ENCODE peak calls at places on chromosomes 3 and 15, in seven cellular contexts. One of them, this sample, is unnamed.

GRCh38 chr15:45993072-45993471 is 358.2 kb downstream of the SQOR start:
- DNase-seq in DMS79 treated with DMSO at 0.1 percent for 48 hours: no peak
- DNase-seq in EL: no peak
- DNase-seq in anterior cingulate cortex: no peak
- DNase-seq in activated gamma-delta T cell treated with Interleukin-2 at 50 U/mL for 16 hours: no peak
- DNase-seq in iris pigment epithelial cell: no peak
- DNase-seq in stimulated activated CD4-positive, alpha-beta T cell treated with anti-CD3 and anti-CD28 coated beads, Interleukin-1b, Interleukin-23, amount 100 ng/mL, for 1 hour: no peak
- DNase-seq in this sample: no peak

GRCh38 chr3:161104561-161105551 is at the start of gene B3GALNT1:
- DNase-seq in iris pigment epithelial cell: peak; percentile 48
- DNase-seq in activated gamma-delta T cell treated with Interleukin-2 at 50 U/mL for 16 hours: peak; percentile 8
- DNase-seq in EL: peak; percentile 71
- DNase-seq in stimulated activated CD4-positive, alpha-beta T cell treated with anti-CD3 and anti-CD28 coated beads, Interleukin-1b, Interleukin-23, amount 100 ng/mL, for 1 hour: no peak
- DNase-seq in DMS79 treated with DMSO at 0.1 percent for 48 hours: peak; percentile 55
- DNase-seq in anterior cingulate cortex: peak; percentile 32
- DNase-seq in this sample: no peak

GRCh38 chr15:55289011-55289572 is 521 bp downstream of the RAB27A start:
- DNase-seq in EL: peak; percentile 30
- DNase-seq in activated gamma-delta T cell treated with Interleukin-2 at 50 U/mL for 16 hours: peak; percentile 23
- DNase-seq in anterior cingulate cortex: no peak
- DNase-seq in iris pigment epithelial cell: peak; percentile 67
- DNase-seq in DMS79 treated with DMSO at 0.1 percent for 48 hours: no peak
- DNase-seq in stimulated activated CD4-positive, alpha-beta T cell treated with anti-CD3 and anti-CD28 coated beads, Interleukin-1b, Interleukin-23, amount 100 ng/mL, for 1 hour: no peak
- DNase-seq in this sample: no peak

GRCh38 chr15:99090938-99091337 is 13.9 kb upstream of the SYNM start:
- DNase-seq in iris pigment epithelial cell: no peak
- DNase-seq in stimulated activated CD4-positive, alpha-beta T cell treated with anti-CD3 and anti-CD28 coated beads, Interleukin-1b, Interleukin-23, amount 100 ng/mL, for 1 hour: no peak
- DNase-seq in DMS79 treated with DMSO at 0.1 percent for 48 hours: no peak
- DNase-seq in anterior cingulate cortex: no peak
- DNase-seq in activated gamma-delta T cell treated with Interleukin-2 at 50 U/mL for 16 hours: no peak
- DNase-seq in EL: no peak
- DNase-seq in this sample: no peak

GRCh38 chr3:135851201-135852061 is 114.1 kb upstream of the PPP2R3A start:
- DNase-seq in stimulated activated CD4-positive, alpha-beta T cell treated with anti-CD3 and anti-CD28 coated beads, Interleukin-1b, Interleukin-23, amount 100 ng/mL, for 1 hour: no peak
- DNase-seq in DMS79 treated with DMSO at 0.1 percent for 48 hours: no peak
- DNase-seq in activated gamma-delta T cell treated with Interleukin-2 at 50 U/mL for 16 hours: no peak
- DNase-seq in EL: no peak
- DNase-seq in anterior cingulate cortex: no peak
- DNase-seq in iris pigment epithelial cell: no peak
- DNase-seq in this sample: no peak

GRCh38 chr15:90916461-90916860 is 13.4 kb downstream of the MAN2A2 start:
- DNase-seq in DMS79 treated with DMSO at 0.1 percent for 48 hours: no peak
- DNase-seq in anterior cingulate cortex: no peak
- DNase-seq in iris pigment epithelial cell: no peak
- DNase-seq in activated gamma-delta T cell treated with Interleukin-2 at 50 U/mL for 16 hours: no peak
- DNase-seq in EL: no peak
- DNase-seq in stimulated activated CD4-positive, alpha-beta T cell treated with anti-CD3 and anti-CD28 coated beads, Interleukin-1b, Interleukin-23, amount 100 ng/mL, for 1 hour: no peak
- DNase-seq in this sample: no peak

GRCh38 chr3:32297366-32297765 is 58.9 kb downstream of the CMTM8 start:
- DNase-seq in anterior cingulate cortex: no peak
- DNase-seq in DMS79 treated with DMSO at 0.1 percent for 48 hours: no peak
- DNase-seq in stimulated activated CD4-positive, alpha-beta T cell treated with anti-CD3 and anti-CD28 coated beads, Interleukin-1b, Interleukin-23, amount 100 ng/mL, for 1 hour: no peak
- DNase-seq in iris pigment epithelial cell: no peak
- DNase-seq in EL: no peak
- DNase-seq in activated gamma-delta T cell treated with Interleukin-2 at 50 U/mL for 16 hours: peak; percentile 40
- DNase-seq in this sample: no peak

GRCh38 chr15:52056001-52056400 is 37.0 kb downstream of the MAPK6 start:
- DNase-seq in EL: no peak
- DNase-seq in activated gamma-delta T cell treated with Interleukin-2 at 50 U/mL for 16 hours: no peak
- DNase-seq in DMS79 treated with DMSO at 0.1 percent for 48 hours: no peak
- DNase-seq in anterior cingulate cortex: no peak
- DNase-seq in iris pigment epithelial cell: no peak
- DNase-seq in stimulated activated CD4-positive, alpha-beta T cell treated with anti-CD3 and anti-CD28 coated beads, Interleukin-1b, Interleukin-23, amount 100 ng/mL, for 1 hour: no peak
- DNase-seq in this sample: no peak

GRCh38 chr15:93042691-93043378 is 46.2 kb downstream of the RGMA start:
- DNase-seq in stimulated activated CD4-positive, alpha-beta T cell treated with anti-CD3 and anti-CD28 coated beads, Interleukin-1b, Interleukin-23, amount 100 ng/mL, for 1 hour: no peak
- DNase-seq in DMS79 treated with DMSO at 0.1 percent for 48 hours: no peak
- DNase-seq in iris pigment epithelial cell: no peak
- DNase-seq in activated gamma-delta T cell treated with Interleukin-2 at 50 U/mL for 16 hours: no peak
- DNase-seq in EL: no peak
- DNase-seq in anterior cingulate cortex: no peak
- DNase-seq in this sample: no peak

GRCh38 chr15:35481992-35482391 is 64.0 kb downstream of the DPH6 start:
- DNase-seq in DMS79 treated with DMSO at 0.1 percent for 48 hours: no peak
- DNase-seq in activated gamma-delta T cell treated with Interleukin-2 at 50 U/mL for 16 hours: no peak
- DNase-seq in EL: peak; percentile 90
- DNase-seq in iris pigment epithelial cell: peak; percentile 86
- DNase-seq in anterior cingulate cortex: no peak
- DNase-seq in stimulated activated CD4-positive, alpha-beta T cell treated with anti-CD3 and anti-CD28 coated beads, Interleukin-1b, Interleukin-23, amount 100 ng/mL, for 1 hour: no peak
- DNase-seq in this sample: no peak

GRCh38 chr3:146280859-146281258 is 30.0 kb upstream of the PLSCR4 start:
- DNase-seq in DMS79 treated with DMSO at 0.1 percent for 48 hours: no peak
- DNase-seq in iris pigment epithelial cell: no peak
- DNase-seq in EL: peak; percentile 23
- DNase-seq in stimulated activated CD4-positive, alpha-beta T cell treated with anti-CD3 and anti-CD28 coated beads, Interleukin-1b, Interleukin-23, amount 100 ng/mL, for 1 hour: no peak
- DNase-seq in anterior cingulate cortex: no peak
- DNase-seq in activated gamma-delta T cell treated with Interleukin-2 at 50 U/mL for 16 hours: no peak
- DNase-seq in this sample: no peak

GRCh38 chr3:163916596-163917560 is 1161.4 kb downstream of the SI start:
- DNase-seq in iris pigment epithelial cell: no peak
- DNase-seq in anterior cingulate cortex: no peak
- DNase-seq in DMS79 treated with DMSO at 0.1 percent for 48 hours: no peak
- DNase-seq in stimulated activated CD4-positive, alpha-beta T cell treated with anti-CD3 and anti-CD28 coated beads, Interleukin-1b, Interleukin-23, amount 100 ng/mL, for 1 hour: no peak
- DNase-seq in EL: no peak
- DNase-seq in activated gamma-delta T cell treated with Interleukin-2 at 50 U/mL for 16 hours: no peak
- DNase-seq in this sample: no peak

GRCh38 chr3:58403513-58404109 is 30.0 kb downstream of the PDHB start:
- DNase-seq in DMS79 treated with DMSO at 0.1 percent for 48 hours: no peak
- DNase-seq in iris pigment epithelial cell: no peak
- DNase-seq in activated gamma-delta T cell treated with Interleukin-2 at 50 U/mL for 16 hours: no peak
- DNase-seq in EL: no peak
- DNase-seq in stimulated activated CD4-positive, alpha-beta T cell treated with anti-CD3 and anti-CD28 coated beads, Interleukin-1b, Interleukin-23, amount 100 ng/mL, for 1 hour: no peak
- DNase-seq in anterior cingulate cortex: no peak
- DNase-seq in this sample: peak; percentile 38

GRCh38 chr3:20323307-20323927 is 137.4 kb upstream of the SGO1 start:
- DNase-seq in anterior cingulate cortex: no peak
- DNase-seq in stimulated activated CD4-positive, alpha-beta T cell treated with anti-CD3 and anti-CD28 coated beads, Interleukin-1b, Interleukin-23, amount 100 ng/mL, for 1 hour: no peak
- DNase-seq in DMS79 treated with DMSO at 0.1 percent for 48 hours: no peak
- DNase-seq in activated gamma-delta T cell treated with Interleukin-2 at 50 U/mL for 16 hours: no peak
- DNase-seq in iris pigment epithelial cell: peak; percentile 2
- DNase-seq in EL: no peak
- DNase-seq in this sample: no peak

GRCh38 chr3:81782585-81782984 is 21.1 kb upstream of the GBE1 start:
- DNase-seq in iris pigment epithelial cell: no peak
- DNase-seq in DMS79 treated with DMSO at 0.1 percent for 48 hours: no peak
- DNase-seq in stimulated activated CD4-positive, alpha-beta T cell treated with anti-CD3 and anti-CD28 coated beads, Interleukin-1b, Interleukin-23, amount 100 ng/mL, for 1 hour: no peak
- DNase-seq in activated gamma-delta T cell treated with Interleukin-2 at 50 U/mL for 16 hours: no peak
- DNase-seq in anterior cingulate cortex: no peak
- DNase-seq in EL: no peak
- DNase-seq in this sample: no peak

GRCh38 chr3:14467723-14468620 is 65.6 kb downstream of the SLC6A6 start:
- DNase-seq in activated gamma-delta T cell treated with Interleukin-2 at 50 U/mL for 16 hours: peak; percentile 47
- DNase-seq in stimulated activated CD4-positive, alpha-beta T cell treated with anti-CD3 and anti-CD28 coated beads, Interleukin-1b, Interleukin-23, amount 100 ng/mL, for 1 hour: peak; percentile 26
- DNase-seq in iris pigment epithelial cell: no peak
- DNase-seq in anterior cingulate cortex: no peak
- DNase-seq in EL: peak; percentile 43
- DNase-seq in DMS79 treated with DMSO at 0.1 percent for 48 hours: peak; percentile 9
- DNase-seq in this sample: no peak

GRCh38 chr15:25527118-25527517 is 88.3 kb upstream of the UBE3A start:
- DNase-seq in activated gamma-delta T cell treated with Interleukin-2 at 50 U/mL for 16 hours: no peak
- DNase-seq in stimulated activated CD4-positive, alpha-beta T cell treated with anti-CD3 and anti-CD28 coated beads, Interleukin-1b, Interleukin-23, amount 100 ng/mL, for 1 hour: no peak
- DNase-seq in EL: no peak
- DNase-seq in anterior cingulate cortex: no peak
- DNase-seq in iris pigment epithelial cell: peak; percentile 3
- DNase-seq in DMS79 treated with DMSO at 0.1 percent for 48 hours: no peak
- DNase-seq in this sample: no peak

GRCh38 chr3:50304601-50305000 is 1.2 kb upstream of the HYAL1 start:
- DNase-seq in anterior cingulate cortex: no peak
- DNase-seq in stimulated activated CD4-positive, alpha-beta T cell treated with anti-CD3 and anti-CD28 coated beads, Interleukin-1b, Interleukin-23, amount 100 ng/mL, for 1 hour: no peak
- DNase-seq in iris pigment epithelial cell: no peak
- DNase-seq in DMS79 treated with DMSO at 0.1 percent for 48 hours: no peak
- DNase-seq in EL: no peak
- DNase-seq in activated gamma-delta T cell treated with Interleukin-2 at 50 U/mL for 16 hours: no peak
- DNase-seq in this sample: no peak

GRCh38 chr3:154122096-154122911 is 1.1 kb downstream of the ARHGEF26 start:
- DNase-seq in iris pigment epithelial cell: peak; percentile 7
- DNase-seq in activated gamma-delta T cell treated with Interleukin-2 at 50 U/mL for 16 hours: no peak
- DNase-seq in anterior cingulate cortex: no peak
- DNase-seq in DMS79 treated with DMSO at 0.1 percent for 48 hours: peak; percentile 44
- DNase-seq in EL: no peak
- DNase-seq in stimulated activated CD4-positive, alpha-beta T cell treated with anti-CD3 and anti-CD28 coated beads, Interleukin-1b, Interleukin-23, amount 100 ng/mL, for 1 hour: no peak
- DNase-seq in this sample: no peak

GRCh38 chr3:156675744-156676466 is 1.5 kb downstream of the TIPARP start:
- DNase-seq in anterior cingulate cortex: no peak
- DNase-seq in DMS79 treated with DMSO at 0.1 percent for 48 hours: peak; percentile 63
- DNase-seq in EL: peak; percentile 94
- DNase-seq in activated gamma-delta T cell treated with Interleukin-2 at 50 U/mL for 16 hours: peak; percentile 28
- DNase-seq in stimulated activated CD4-positive, alpha-beta T cell treated with anti-CD3 and anti-CD28 coated beads, Interleukin-1b, Interleukin-23, amount 100 ng/mL, for 1 hour: no peak
- DNase-seq in iris pigment epithelial cell: peak; percentile 92
- DNase-seq in this sample: no peak

GRCh38 chr3:113825090-113825489 is 13.5 kb upstream of the GRAMD1C start:
- DNase-seq in activated gamma-delta T cell treated with Interleukin-2 at 50 U/mL for 16 hours: no peak
- DNase-seq in DMS79 treated with DMSO at 0.1 percent for 48 hours: no peak
- DNase-seq in stimulated activated CD4-positive, alpha-beta T cell treated with anti-CD3 and anti-CD28 coated beads, Interleukin-1b, Interleukin-23, amount 100 ng/mL, for 1 hour: no peak
- DNase-seq in iris pigment epithelial cell: peak; percentile 53
- DNase-seq in EL: peak; percentile 9
- DNase-seq in anterior cingulate cortex: no peak
- DNase-seq in this sample: no peak

GRCh38 chr15:54149115-54149531 is 170.9 kb downstream of the UNC13C start:
- DNase-seq in EL: no peak
- DNase-seq in stimulated activated CD4-positive, alpha-beta T cell treated with anti-CD3 and anti-CD28 coated beads, Interleukin-1b, Interleukin-23, amount 100 ng/mL, for 1 hour: no peak
- DNase-seq in DMS79 treated with DMSO at 0.1 percent for 48 hours: no peak
- DNase-seq in iris pigment epithelial cell: peak; percentile 1
- DNase-seq in activated gamma-delta T cell treated with Interleukin-2 at 50 U/mL for 16 hours: no peak
- DNase-seq in anterior cingulate cortex: no peak
- DNase-seq in this sample: no peak

GRCh38 chr3:18572809-18573208 is 147.7 kb upstream of the SATB1 start:
- DNase-seq in EL: no peak
- DNase-seq in anterior cingulate cortex: no peak
- DNase-seq in DMS79 treated with DMSO at 0.1 percent for 48 hours: no peak
- DNase-seq in stimulated activated CD4-positive, alpha-beta T cell treated with anti-CD3 and anti-CD28 coated beads, Interleukin-1b, Interleukin-23, amount 100 ng/mL, for 1 hour: no peak
- DNase-seq in activated gamma-delta T cell treated with Interleukin-2 at 50 U/mL for 16 hours: no peak
- DNase-seq in iris pigment epithelial cell: no peak
- DNase-seq in this sample: no peak

GRCh38 chr15:55403531-55403930 is 4.6 kb downstream of the CCPG1 start:
- DNase-seq in stimulated activated CD4-positive, alpha-beta T cell treated with anti-CD3 and anti-CD28 coated beads, Interleukin-1b, Interleukin-23, amount 100 ng/mL, for 1 hour: no peak
- DNase-seq in iris pigment epithelial cell: peak; percentile 71
- DNase-seq in anterior cingulate cortex: no peak
- DNase-seq in activated gamma-delta T cell treated with Interleukin-2 at 50 U/mL for 16 hours: no peak
- DNase-seq in EL: peak; percentile 6
- DNase-seq in DMS79 treated with DMSO at 0.1 percent for 48 hours: no peak
- DNase-seq in this sample: no peak

GRCh38 chr3:10195692-10196091 is 31.0 kb downstream of the IRAK2 start:
- DNase-seq in stimulated activated CD4-positive, alpha-beta T cell treated with anti-CD3 and anti-CD28 coated beads, Interleukin-1b, Interleukin-23, amount 100 ng/mL, for 1 hour: no peak
- DNase-seq in anterior cingulate cortex: no peak
- DNase-seq in iris pigment epithelial cell: no peak
- DNase-seq in DMS79 treated with DMSO at 0.1 percent for 48 hours: no peak
- DNase-seq in activated gamma-delta T cell treated with Interleukin-2 at 50 U/mL for 16 hours: no peak
- DNase-seq in EL: no peak
- DNase-seq in this sample: no peak